ENCODE peak calls at places on chromosomes 13 and 19, in five cellular contexts. W is A549, S is K562, L is GM12878, Y is HepG2. G is an unnamed sample.

GRCh38 chr13:76389321-76389720 is 496.9 kb downstream of the KCTD12 start:
- DNase-seq in W (no peak), S (no peak), L (no peak), Y (no peak), G (no peak)

GRCh38 chr19:371501-372160 is 27.0 kb upstream of the MIER2 start:
- DNase-seq in W (no peak), S (no peak), L (no peak), Y (no peak), G (no peak)

GRCh38 chr19:19120308-19121156 is 17.7 kb downstream of the TMEM161A start:
- DNase-seq in W (peak; percentile 49), S (peak; percentile 99), L (no peak), Y (peak; percentile 35), G (peak; percentile 99)

GRCh38 chr13:33355470-33355869 is 69.9 kb upstream of the STARD13 start:
- DNase-seq in W (no peak), S (no peak), L (no peak), Y (no peak), G (no peak)

GRCh38 chr19:4140237-4140711 is 13.2 kb upstream of the CREB3L3 start:
- DNase-seq in W (peak; percentile 89), S (peak; percentile 81), L (no peak), Y (peak; percentile 70), G (peak; percentile 94)

GRCh38 chr13:20190481-20191310 is 2.0 kb downstream of the GJB2 start:
- DNase-seq in W (no peak), S (no peak), L (no peak), Y (no peak), G (no peak)

GRCh38 chr13:102440259-102440936 is 38.5 kb upstream of the FGF14 start:
- DNase-seq in W (no peak), S (no peak), L (peak; percentile 52), Y (no peak), G (no peak)

GRCh38 chr19:40381321-40381720 is 8.7 kb downstream of the HIPK4 start:
- DNase-seq in W (no peak), S (no peak), L (no peak), Y (no peak), G (peak; percentile 64)

GRCh38 chr19:14472202-14472961 is 2.8 kb downstream of the PTGER1 start:
- DNase-seq in W (peak; percentile 50), S (peak; percentile 86), L (no peak), Y (no peak), G (peak; percentile 92)

GRCh38 chr13:23159587-23160240 is 21.1 kb upstream of the SGCG start:
- DNase-seq in W (no peak), S (no peak), L (no peak), Y (no peak), G (peak; percentile 69)

GRCh38 chr13:82878536-82878935 is 1003.7 kb downstream of the SLITRK1 start:
- DNase-seq in W (no peak), S (no peak), L (no peak), Y (no peak), G (no peak)

GRCh38 chr19:15324791-15325519 is 7.4 kb downstream of the BRD4 start:
- DNase-seq in W (no peak), S (no peak), L (no peak), Y (no peak), G (no peak)

GRCh38 chr13:20716951-20717350 is 13.5 kb downstream of the IL17D start:
- DNase-seq in W (no peak), S (no peak), L (no peak), Y (no peak), G (peak; percentile 37)

GRCh38 chr19:16496613-16496983 is 404 bp downstream of the C19orf44 start:
- DNase-seq in W (no peak), S (peak; percentile 51), L (no peak), Y (no peak), G (peak; percentile 18)

GRCh38 chr19:11191934-11192333 is 5.4 kb downstream of the KANK2 start:
- DNase-seq in W (no peak), S (no peak), L (peak; percentile 27), Y (no peak), G (no peak)

GRCh38 chr13:25168800-25169199 is 3.3 kb downstream of the AMER2 start:
- DNase-seq in W (no peak), S (no peak), L (no peak), Y (no peak), G (no peak)

GRCh38 chr13:37263881-37264280 is 158.4 kb upstream of the CSNK1A1L start:
- DNase-seq in W (no peak), S (no peak), L (no peak), Y (no peak), G (peak; percentile 35)

GRCh38 chr19:46193678-46194077 is 35.9 kb upstream of the IGFL1 start:
- DNase-seq in W (no peak), S (no peak), L (no peak), Y (no peak), G (no peak)

GRCh38 chr19:40612831-40613668 is 11.9 kb downstream of the LTBP4 start:
- DNase-seq in W (peak; percentile 85), S (peak; percentile 84), L (no peak), Y (no peak), G (peak; percentile 93)

GRCh38 chr19:15776991-15777787 is 10.3 kb upstream of the OR10H5 start:
- DNase-seq in W (no peak), S (no peak), L (no peak), Y (no peak), G (no peak)

GRCh38 chr19:34148672-34149185 is 23.6 kb upstream of the LSM14A start:
- DNase-seq in W (no peak), S (no peak), L (no peak), Y (no peak), G (no peak)

GRCh38 chr19:17872251-17873001 is 681 bp downstream of the SLC5A5 start:
- DNase-seq in W (no peak), S (no peak), L (no peak), Y (no peak), G (peak; percentile 39)

GRCh38 chr19:18469245-18470107 is 31.5 kb upstream of the ISYNA1 start:
- DNase-seq in W (peak; percentile 81), S (peak; percentile 85), L (no peak), Y (peak; percentile 85), G (peak; percentile 89)

GRCh38 chr19:2246801-2247361 is 2.2 kb upstream of the AMH start:
- DNase-seq in W (peak; percentile 58), S (no peak), L (no peak), Y (no peak), G (no peak)

GRCh38 chr19:32598022-32598421 is 17.0 kb downstream of the PDCD5 start:
- DNase-seq in W (no peak), S (no peak), L (no peak), Y (no peak), G (no peak)

GRCh38 chr19:15159251-15159650 is 41.5 kb downstream of the NOTCH3 start:
- DNase-seq in W (peak; percentile 17), S (peak; percentile 14), L (no peak), Y (no peak), G (peak; percentile 57)

GRCh38 chr13:49933511-49933910 is 2.6 kb downstream of the SPRYD7 start:
- DNase-seq in W (no peak), S (no peak), L (no peak), Y (no peak), G (no peak)

GRCh38 chr19:58519355-58520256 is at the start of gene ZBTB45:
- DNase-seq in W (peak; percentile 99), S (peak; percentile 96), L (peak; percentile 92), Y (peak; percentile 90), G (peak; percentile 97)

GRCh38 chr19:58518261-58519086 is 1.1 kb downstream of the ZBTB45 start:
- DNase-seq in W (no peak), S (no peak), L (no peak), Y (no peak), G (no peak)

GRCh38 chr19:58516964-58517833 is 2.4 kb downstream of the ZBTB45 start:
- DNase-seq in W (no peak), S (no peak), L (no peak), Y (no peak), G (peak; percentile 33)

GRCh38 chr19:58520257-58520599 is 618 bp upstream of the ZBTB45 start:
- DNase-seq in W (no peak), S (no peak), L (no peak), Y (no peak), G (no peak)

DNA sequence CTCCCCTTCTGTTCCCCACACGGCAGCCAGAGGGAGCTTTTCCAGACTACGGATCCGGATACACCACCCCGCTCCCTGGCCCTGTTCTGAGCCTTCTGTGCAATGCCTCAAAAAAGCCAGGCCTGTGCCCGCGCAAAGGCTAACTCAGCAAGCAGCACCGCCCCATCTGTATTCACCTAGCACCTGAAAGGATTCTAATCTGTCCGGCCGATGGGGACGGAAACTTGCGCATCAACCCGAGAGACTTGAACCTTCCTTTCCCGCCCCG is 589 bp downstream of the ZBTB45 start:
- DNase-seq in W (peak; percentile 85), S (peak; percentile 82), L (no peak), Y (peak; percentile 73), G (peak; percentile 92)
- TF ChIP-seq CTCF in W (no peak), S (peak; percentile 77), L (no peak), Y (peak; percentile 74), G (peak; percentile 78)

DNA sequence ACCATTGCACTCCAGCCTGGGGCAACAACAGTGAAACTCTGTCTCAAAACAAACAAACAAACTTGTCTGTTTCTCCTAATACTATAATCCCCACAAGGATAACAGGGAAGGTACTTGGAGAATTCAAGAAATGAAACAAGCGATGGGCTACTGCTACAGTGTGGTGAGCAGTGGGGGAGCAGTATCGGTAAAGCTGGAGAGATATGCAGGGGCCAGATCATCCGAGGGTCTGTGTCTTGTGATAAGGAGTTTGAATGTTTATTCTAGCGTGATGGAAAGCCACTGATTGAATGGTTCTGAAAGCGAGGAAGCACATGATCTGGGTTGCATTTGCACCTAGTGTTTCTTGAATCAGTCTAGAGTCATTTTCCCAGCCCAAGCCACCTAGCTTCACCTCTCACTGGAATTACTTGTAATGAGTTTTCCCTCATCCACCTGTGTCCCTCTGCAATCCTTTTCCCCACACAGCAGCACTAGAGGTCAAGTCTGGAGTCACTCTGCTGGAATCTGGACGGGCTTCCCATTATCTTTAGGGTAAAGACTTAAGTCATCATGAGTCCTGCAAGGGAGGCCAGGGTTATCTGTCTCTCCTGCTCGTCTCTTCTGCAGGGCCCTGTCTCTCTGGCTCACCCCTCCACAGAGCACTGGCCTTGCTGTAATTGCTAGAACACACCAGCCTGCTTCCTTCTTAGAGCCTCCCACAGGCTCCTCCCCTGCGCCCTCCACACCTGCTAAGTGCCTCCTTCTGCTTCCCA is 162.3 kb downstream of the KLF5 start:
- DNase-seq in W (peak; percentile 25), S (peak; percentile 7), L (no peak), Y (no peak), G (no peak)
- TF ChIP-seq JUNB in W (no peak), S (no peak), L (no peak), Y (no peak), G (no peak)

GRCh38 chr13:73809561-73809960 is 324.6 kb downstream of the KLF12 start:
- DNase-seq in W (peak; percentile 1), S (no peak), L (no peak), Y (no peak), G (no peak)

GRCh38 chr13:73810647-73811046 is 323.6 kb downstream of the KLF12 start:
- DNase-seq in W (no peak), S (no peak), L (no peak), Y (no peak), G (no peak)
- TF ChIP-seq CTCF in W (no peak), S (no peak), L (no peak), Y (no peak), G (no peak)

GRCh38 chr19:5495792-5496191 is 40.6 kb downstream of the ZNRF4 start:
- DNase-seq in W (no peak), S (no peak), L (no peak), Y (no peak), G (no peak)

GRCh38 chr19:5492281-5492812 is 37.1 kb downstream of the ZNRF4 start:
- DNase-seq in W (no peak), S (no peak), L (no peak), Y (no peak), G (no peak)

GRCh38 chr19:5494780-5495179 is 39.6 kb downstream of the ZNRF4 start:
- DNase-seq in W (no peak), S (no peak), L (no peak), Y (no peak), G (no peak)

GRCh38 chr19:5491565-5491964 is 36.3 kb downstream of the ZNRF4 start:
- DNase-seq in W (no peak), S (no peak), L (no peak), Y (no peak), G (no peak)

GRCh38 chr19:5492813-5493409 is 37.7 kb downstream of the ZNRF4 start:
- DNase-seq in W (no peak), S (no peak), L (no peak), Y (no peak), G (no peak)
- TF ChIP-seq JUNB in W (no peak), S (no peak), L (no peak), Y (no peak), G (no peak)